ENCODE peak calls at places on chromosomes 4 and X, in six cellular contexts. One of them, this sample, is unnamed.

GRCh38 chrX:10090319-10090718 is 66.5 kb upstream of the CLCN4 start:
- DNase-seq in pancreas: no peak
- DNase-seq in caudate nucleus: no peak
- DNase-seq in SJSA1: no peak
- DNase-seq in tibial artery: no peak
- DNase-seq in endodermal cell: no peak
- DNase-seq in this sample: no peak

GRCh38 chrX:143336261-143336660 is 181.0 kb downstream of the SPANXN3 start:
- DNase-seq in pancreas: no peak
- DNase-seq in caudate nucleus: no peak
- DNase-seq in SJSA1: no peak
- DNase-seq in tibial artery: no peak
- DNase-seq in endodermal cell: no peak
- DNase-seq in this sample: no peak

GRCh38 chr4:148782284-148782683 is 340.1 kb upstream of the NR3C2 start:
- DNase-seq in pancreas: no peak
- DNase-seq in caudate nucleus: no peak
- DNase-seq in SJSA1: no peak
- DNase-seq in tibial artery: no peak
- DNase-seq in endodermal cell: peak
- DNase-seq in this sample: no peak

GRCh38 chrX:119690921-119691716 is 1.8 kb downstream of the SEPTIN6 start:
- DNase-seq in pancreas: no peak
- DNase-seq in caudate nucleus: no peak
- DNase-seq in SJSA1: no peak
- DNase-seq in tibial artery: no peak
- DNase-seq in endodermal cell: no peak
- DNase-seq in this sample: no peak

GRCh38 chr4:20493761-20494353 is 206.4 kb upstream of the PACRGL start:
- DNase-seq in pancreas: no peak
- DNase-seq in caudate nucleus: no peak
- DNase-seq in SJSA1: no peak
- DNase-seq in tibial artery: no peak
- DNase-seq in endodermal cell: no peak
- DNase-seq in this sample: no peak

GRCh38 chr4:123649644-123650356 is 253.2 kb downstream of the SPRY1 start:
- DNase-seq in pancreas: peak
- DNase-seq in caudate nucleus: no peak
- DNase-seq in SJSA1: peak
- DNase-seq in tibial artery: no peak
- DNase-seq in endodermal cell: peak
- DNase-seq in this sample: no peak

GRCh38 chrX:72395252-72395651 is 89.5 kb upstream of the CITED1 start:
- DNase-seq in pancreas: no peak
- DNase-seq in caudate nucleus: no peak
- DNase-seq in SJSA1: no peak
- DNase-seq in tibial artery: no peak
- DNase-seq in endodermal cell: no peak
- DNase-seq in this sample: no peak

GRCh38 chr4:31100551-31100950 is 380.4 kb downstream of the PCDH7 start:
- DNase-seq in pancreas: no peak
- DNase-seq in caudate nucleus: no peak
- DNase-seq in SJSA1: no peak
- DNase-seq in tibial artery: no peak
- DNase-seq in endodermal cell: no peak
- DNase-seq in this sample: no peak

DNA sequence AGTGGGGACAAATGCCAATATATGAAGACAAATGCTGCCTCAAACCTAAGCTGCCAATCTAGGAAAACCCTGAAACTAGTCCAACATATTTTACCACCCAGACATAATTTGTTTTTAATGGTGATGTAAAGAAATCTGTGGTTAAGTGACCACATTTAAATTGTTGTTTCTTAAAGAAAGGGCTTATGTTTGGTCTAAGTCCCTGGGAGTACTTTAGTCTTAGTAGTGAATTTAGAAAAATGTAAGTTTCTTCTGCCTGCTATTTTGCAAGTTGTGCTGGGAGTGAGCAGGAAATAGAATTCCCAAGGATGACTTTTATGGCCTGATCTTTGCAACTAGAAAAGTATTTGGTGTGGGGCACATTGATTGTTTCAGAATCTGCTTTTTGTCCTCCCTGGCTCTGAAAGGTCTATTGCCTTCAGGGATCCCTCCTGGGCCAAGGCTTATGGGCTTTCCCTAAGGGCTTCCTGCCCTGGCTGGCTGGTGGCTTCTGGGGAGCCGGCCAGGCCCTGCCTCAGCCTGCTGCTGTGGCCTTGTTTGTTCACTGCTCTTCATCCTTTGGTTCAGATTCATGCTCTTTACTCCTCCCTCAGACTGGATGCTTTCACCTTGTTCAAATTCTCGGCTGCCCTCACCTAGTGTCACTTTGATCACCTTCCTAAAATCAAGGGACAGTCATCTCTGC is 169.8 kb upstream of the JADE1 start:
- DNase-seq in pancreas: no peak
- DNase-seq in caudate nucleus: peak
- DNase-seq in SJSA1: no peak
- DNase-seq in tibial artery: no peak
- DNase-seq in endodermal cell: no peak
- DNase-seq in this sample: peak
- H3K27ac ChIP-seq in pancreas: peak
- H3K27ac ChIP-seq in caudate nucleus: no peak
- H3K27ac ChIP-seq in SJSA1: peak
- H3K27ac ChIP-seq in tibial artery: peak
- H3K27ac ChIP-seq in endodermal cell: no peak
- H3K27ac ChIP-seq in this sample: no peak

GRCh38 chr4:185396724-185397402 is at the start of gene ANKRD37:
- DNase-seq in pancreas: peak
- DNase-seq in caudate nucleus: no peak
- DNase-seq in SJSA1: no peak
- DNase-seq in tibial artery: no peak
- DNase-seq in endodermal cell: no peak
- DNase-seq in this sample: peak

GRCh38 chr4:185395956-185396723 is 416 bp upstream of the LRP2BP start:
- DNase-seq in pancreas: peak
- DNase-seq in caudate nucleus: peak
- DNase-seq in SJSA1: peak
- DNase-seq in tibial artery: peak
- DNase-seq in endodermal cell: peak
- DNase-seq in this sample: peak

GRCh38 chr4:185395255-185395955 is at the start of gene LRP2BP:
- DNase-seq in pancreas: no peak
- DNase-seq in caudate nucleus: no peak
- DNase-seq in SJSA1: no peak
- DNase-seq in tibial artery: no peak
- DNase-seq in endodermal cell: no peak
- DNase-seq in this sample: no peak

GRCh38 chr4:185392156-185392555 is 3.6 kb downstream of the LRP2BP start:
- DNase-seq in pancreas: no peak
- DNase-seq in caudate nucleus: no peak
- DNase-seq in SJSA1: no peak
- DNase-seq in tibial artery: no peak
- DNase-seq in endodermal cell: no peak
- DNase-seq in this sample: no peak

DNA sequence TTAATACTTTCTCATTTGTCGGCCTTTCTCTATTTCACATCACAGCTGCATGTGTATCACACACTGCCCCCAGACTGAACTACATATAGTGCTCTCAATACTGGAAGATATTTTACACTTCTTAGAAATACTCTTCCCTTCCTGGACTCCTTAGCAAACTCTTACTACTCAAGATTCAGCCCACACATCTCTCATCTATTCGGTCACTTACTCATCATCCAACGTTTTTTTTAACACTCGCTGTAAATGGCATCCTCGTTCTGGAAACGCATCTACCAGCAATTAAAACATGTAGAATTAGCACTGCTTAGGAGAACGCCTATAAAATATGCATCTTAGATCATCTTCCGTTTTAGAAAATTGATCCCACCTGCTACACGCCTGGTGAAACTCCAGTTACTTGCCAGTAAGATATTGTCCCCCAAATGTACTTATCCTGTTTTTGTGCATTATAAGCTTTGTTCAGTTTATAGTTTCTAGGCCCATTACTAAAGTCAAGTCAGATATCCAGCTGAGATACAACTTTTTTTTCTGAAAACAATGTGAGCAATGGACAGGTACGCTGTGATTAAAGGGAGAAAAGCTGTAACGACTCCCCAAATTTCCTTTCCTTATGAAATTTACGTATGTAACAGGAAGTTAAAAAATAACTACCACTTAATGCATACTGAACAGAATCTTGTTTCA is 1.0 kb downstream of the LRP2BP start:
- DNase-seq in pancreas: no peak
- DNase-seq in caudate nucleus: no peak
- DNase-seq in SJSA1: no peak
- DNase-seq in tibial artery: no peak
- DNase-seq in endodermal cell: no peak
- DNase-seq in this sample: no peak
- H3K27ac ChIP-seq in pancreas: peak
- H3K27ac ChIP-seq in caudate nucleus: peak
- H3K27ac ChIP-seq in SJSA1: peak
- H3K27ac ChIP-seq in tibial artery: peak
- H3K27ac ChIP-seq in endodermal cell: no peak
- H3K27ac ChIP-seq in this sample: peak

GRCh38 chr4:3450643-3451042 is 8.9 kb downstream of the HGFAC start:
- DNase-seq in pancreas: no peak
- DNase-seq in caudate nucleus: no peak
- DNase-seq in SJSA1: no peak
- DNase-seq in tibial artery: no peak
- DNase-seq in endodermal cell: no peak
- DNase-seq in this sample: no peak

GRCh38 chr4:3449047-3449573 is 7.3 kb downstream of the HGFAC start:
- DNase-seq in pancreas: no peak
- DNase-seq in caudate nucleus: no peak
- DNase-seq in SJSA1: no peak
- DNase-seq in tibial artery: no peak
- DNase-seq in endodermal cell: no peak
- DNase-seq in this sample: no peak

GRCh38 chr4:3451956-3452355 is 10.2 kb downstream of the HGFAC start:
- DNase-seq in pancreas: no peak
- DNase-seq in caudate nucleus: no peak
- DNase-seq in SJSA1: no peak
- DNase-seq in tibial artery: no peak
- DNase-seq in endodermal cell: no peak
- DNase-seq in this sample: no peak

GRCh38 chr4:3449574-3450534 is 8.1 kb downstream of the HGFAC start:
- DNase-seq in pancreas: peak
- DNase-seq in caudate nucleus: no peak
- DNase-seq in SJSA1: no peak
- DNase-seq in tibial artery: no peak
- DNase-seq in endodermal cell: no peak
- DNase-seq in this sample: no peak

GRCh38 chr4:3452376-3452775 is 10.6 kb downstream of the HGFAC start:
- DNase-seq in pancreas: peak
- DNase-seq in caudate nucleus: no peak
- DNase-seq in SJSA1: no peak
- DNase-seq in tibial artery: no peak
- DNase-seq in endodermal cell: peak
- DNase-seq in this sample: no peak
- H3K27ac ChIP-seq in pancreas: peak
- H3K27ac ChIP-seq in caudate nucleus: no peak
- H3K27ac ChIP-seq in SJSA1: no peak
- H3K27ac ChIP-seq in tibial artery: no peak
- H3K27ac ChIP-seq in endodermal cell: no peak
- H3K27ac ChIP-seq in this sample: no peak

DNA sequence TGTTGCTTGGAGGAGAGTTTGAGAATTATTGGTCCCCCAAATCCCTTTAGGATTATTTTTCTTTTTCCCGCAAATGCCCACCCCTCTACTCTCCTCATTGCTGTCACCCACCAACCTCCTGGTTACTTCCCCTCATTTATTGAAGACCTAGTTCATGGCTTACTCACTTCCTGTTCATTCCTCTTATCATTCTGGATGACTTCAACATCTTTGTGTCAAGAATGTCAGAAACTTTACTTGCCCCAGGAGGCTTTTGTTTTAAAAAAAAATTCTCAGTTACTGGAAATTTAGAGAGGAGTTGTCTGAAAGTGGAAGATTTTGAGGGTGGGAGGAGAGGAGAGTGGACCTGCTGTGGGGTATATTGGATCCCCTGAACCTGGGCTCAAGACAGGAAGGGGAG is 69.7 kb upstream of the ESX1 start:
- DNase-seq in pancreas: no peak
- DNase-seq in caudate nucleus: no peak
- DNase-seq in SJSA1: no peak
- DNase-seq in tibial artery: no peak
- DNase-seq in endodermal cell: no peak
- DNase-seq in this sample: no peak
- H3K27ac ChIP-seq in pancreas: no peak
- H3K27ac ChIP-seq in caudate nucleus: no peak
- H3K27ac ChIP-seq in SJSA1: peak
- H3K27ac ChIP-seq in tibial artery: no peak
- H3K27ac ChIP-seq in endodermal cell: no peak
- H3K27ac ChIP-seq in this sample: no peak

GRCh38 chr4:37828843-37829242 is 2.4 kb downstream of the PGM2 start:
- DNase-seq in pancreas: no peak
- DNase-seq in caudate nucleus: no peak
- DNase-seq in SJSA1: no peak
- DNase-seq in tibial artery: no peak
- DNase-seq in endodermal cell: no peak
- DNase-seq in this sample: no peak

GRCh38 chr4:37827030-37827705 is 682 bp downstream of the PGM2 start:
- DNase-seq in pancreas: no peak
- DNase-seq in caudate nucleus: no peak
- DNase-seq in SJSA1: no peak
- DNase-seq in tibial artery: no peak
- DNase-seq in endodermal cell: no peak
- DNase-seq in this sample: no peak

GRCh38 chr4:37826282-37827029 is at the start of gene PGM2:
- DNase-seq in pancreas: peak
- DNase-seq in caudate nucleus: peak
- DNase-seq in SJSA1: peak
- DNase-seq in tibial artery: peak
- DNase-seq in endodermal cell: peak
- DNase-seq in this sample: peak

GRCh38 chr4:37827802-37828321 is 1.4 kb downstream of the PGM2 start:
- DNase-seq in pancreas: no peak
- DNase-seq in caudate nucleus: no peak
- DNase-seq in SJSA1: no peak
- DNase-seq in tibial artery: no peak
- DNase-seq in endodermal cell: no peak
- DNase-seq in this sample: no peak

GRCh38 chr4:37830640-37831039 is 4.2 kb downstream of the PGM2 start:
- DNase-seq in pancreas: no peak
- DNase-seq in caudate nucleus: no peak
- DNase-seq in SJSA1: no peak
- DNase-seq in tibial artery: no peak
- DNase-seq in endodermal cell: no peak
- DNase-seq in this sample: no peak
- H3K27ac ChIP-seq in pancreas: no peak
- H3K27ac ChIP-seq in caudate nucleus: no peak
- H3K27ac ChIP-seq in SJSA1: no peak
- H3K27ac ChIP-seq in tibial artery: no peak
- H3K27ac ChIP-seq in endodermal cell: no peak
- H3K27ac ChIP-seq in this sample: no peak

DNA sequence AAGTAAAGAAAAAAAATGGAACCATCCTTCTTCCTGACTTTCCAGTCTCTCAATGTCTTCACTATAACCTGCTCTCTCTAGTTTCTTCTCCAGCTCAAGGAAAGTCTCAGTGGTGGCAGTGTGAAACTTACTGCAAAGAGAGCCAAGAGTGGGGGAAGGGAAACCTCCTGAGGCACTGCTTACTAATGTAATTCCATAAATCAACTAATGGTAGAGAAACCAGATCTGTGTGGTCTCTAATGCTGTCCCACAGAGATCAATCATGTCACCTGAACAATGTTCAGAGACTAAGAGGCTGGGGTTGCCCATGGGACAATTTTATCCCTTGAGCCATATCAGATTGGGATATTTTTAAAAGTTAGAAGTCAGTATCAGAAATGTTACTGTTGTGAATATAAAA is 7.6 kb downstream of the CXXC4 start:
- DNase-seq in pancreas: no peak
- DNase-seq in caudate nucleus: no peak
- DNase-seq in SJSA1: no peak
- DNase-seq in tibial artery: no peak
- DNase-seq in endodermal cell: no peak
- DNase-seq in this sample: no peak
- H3K27ac ChIP-seq in pancreas: no peak
- H3K27ac ChIP-seq in caudate nucleus: no peak
- H3K27ac ChIP-seq in SJSA1: no peak
- H3K27ac ChIP-seq in tibial artery: no peak
- H3K27ac ChIP-seq in endodermal cell: no peak
- H3K27ac ChIP-seq in this sample: no peak

This sample was measured in substantia nigra.